ENCODE peak calls at places on chromosomes 6 and 20, in five cellular contexts. One of them, this sample, is unnamed.

GRCh38 chr6:132391391-132392291 is 9.6 kb downstream of the MOXD1 start:
- DNase-seq in endodermal cell: no peak
- DNase-seq in cardiac fibroblast: peak
- DNase-seq in CD8-positive, alpha-beta T cell: no peak
- DNase-seq in right lobe of liver: no peak
- DNase-seq in this sample: peak

GRCh38 chr6:145502417-145502816 is 232.9 kb downstream of the EPM2A start:
- DNase-seq in endodermal cell: no peak
- DNase-seq in right lobe of liver: no peak
- DNase-seq in CD8-positive, alpha-beta T cell: no peak
- DNase-seq in cardiac fibroblast: peak
- DNase-seq in this sample: no peak

GRCh38 chr20:38460040-38460623 is 12.5 kb upstream of the RALGAPB start:
- DNase-seq in CD8-positive, alpha-beta T cell: no peak
- DNase-seq in right lobe of liver: no peak
- DNase-seq in endodermal cell: no peak
- DNase-seq in cardiac fibroblast: peak
- DNase-seq in this sample: peak

GRCh38 chr6:114085206-114085605 is 114.3 kb upstream of the HDAC2 start:
- DNase-seq in endodermal cell: no peak
- DNase-seq in right lobe of liver: no peak
- DNase-seq in cardiac fibroblast: no peak
- DNase-seq in CD8-positive, alpha-beta T cell: no peak
- DNase-seq in this sample: no peak

GRCh38 chr20:57967364-57967763 is 257.5 kb upstream of the PMEPA1 start:
- DNase-seq in right lobe of liver: no peak
- DNase-seq in CD8-positive, alpha-beta T cell: no peak
- DNase-seq in endodermal cell: no peak
- DNase-seq in cardiac fibroblast: no peak
- DNase-seq in this sample: no peak

GRCh38 chr6:47174502-47175023 is 132.4 kb upstream of the ADGRF1 start:
- DNase-seq in cardiac fibroblast: no peak
- DNase-seq in endodermal cell: no peak
- DNase-seq in CD8-positive, alpha-beta T cell: no peak
- DNase-seq in right lobe of liver: no peak
- DNase-seq in this sample: no peak

GRCh38 chr6:137265574-137265973 is 46.4 kb upstream of the IFNGR1 start:
- DNase-seq in right lobe of liver: no peak
- DNase-seq in endodermal cell: no peak
- DNase-seq in CD8-positive, alpha-beta T cell: no peak
- DNase-seq in cardiac fibroblast: no peak
- DNase-seq in this sample: no peak

GRCh38 chr6:129759851-129760595 is 50.0 kb upstream of the ARHGAP18 start:
- DNase-seq in right lobe of liver: no peak
- DNase-seq in endodermal cell: no peak
- DNase-seq in cardiac fibroblast: no peak
- DNase-seq in CD8-positive, alpha-beta T cell: no peak
- DNase-seq in this sample: no peak

GRCh38 chr6:55182016-55182650 is 7.8 kb downstream of the HCRTR2 start:
- DNase-seq in cardiac fibroblast: no peak
- DNase-seq in right lobe of liver: no peak
- DNase-seq in CD8-positive, alpha-beta T cell: no peak
- DNase-seq in endodermal cell: no peak
- DNase-seq in this sample: peak

GRCh38 chr20:45044084-45044573 is 56.8 kb downstream of the KCNS1 start:
- DNase-seq in endodermal cell: peak
- DNase-seq in right lobe of liver: no peak
- DNase-seq in cardiac fibroblast: peak
- DNase-seq in CD8-positive, alpha-beta T cell: peak
- DNase-seq in this sample: peak

GRCh38 chr6:37280162-37280895 is 22.4 kb upstream of the TMEM217 start:
- DNase-seq in right lobe of liver: no peak
- DNase-seq in endodermal cell: no peak
- DNase-seq in CD8-positive, alpha-beta T cell: no peak
- DNase-seq in cardiac fibroblast: no peak
- DNase-seq in this sample: no peak

GRCh38 chr6:111530777-111531176 is 47.8 kb upstream of the REV3L start:
- DNase-seq in CD8-positive, alpha-beta T cell: no peak
- DNase-seq in right lobe of liver: no peak
- DNase-seq in cardiac fibroblast: no peak
- DNase-seq in endodermal cell: no peak
- DNase-seq in this sample: no peak

GRCh38 chr6:36418558-36418957 is 24.1 kb downstream of the PXT1 start:
- DNase-seq in cardiac fibroblast: no peak
- DNase-seq in CD8-positive, alpha-beta T cell: no peak
- DNase-seq in endodermal cell: no peak
- DNase-seq in right lobe of liver: no peak
- DNase-seq in this sample: no peak

GRCh38 chr20:50580016-50580747 is 70.0 kb downstream of the PTPN1 start:
- DNase-seq in right lobe of liver: peak
- DNase-seq in CD8-positive, alpha-beta T cell: peak
- DNase-seq in endodermal cell: peak
- DNase-seq in cardiac fibroblast: peak
- DNase-seq in this sample: peak

GRCh38 chr6:105607624-105608392 is 204.9 kb upstream of the PREP start:
- DNase-seq in CD8-positive, alpha-beta T cell: no peak
- DNase-seq in cardiac fibroblast: no peak
- DNase-seq in endodermal cell: no peak
- DNase-seq in right lobe of liver: no peak
- DNase-seq in this sample: no peak

GRCh38 chr20:5039255-5039657 is 37.9 kb upstream of the SLC23A2 start:
- DNase-seq in cardiac fibroblast: no peak
- DNase-seq in endodermal cell: no peak
- DNase-seq in CD8-positive, alpha-beta T cell: peak
- DNase-seq in right lobe of liver: no peak
- DNase-seq in this sample: no peak

GRCh38 chr6:148494226-148494625 is 151.6 kb downstream of the SASH1 start:
- DNase-seq in CD8-positive, alpha-beta T cell: no peak
- DNase-seq in right lobe of liver: no peak
- DNase-seq in endodermal cell: no peak
- DNase-seq in cardiac fibroblast: peak
- DNase-seq in this sample: no peak

GRCh38 chr6:155040946-155041345 is 45.8 kb downstream of the TIAM2 start:
- DNase-seq in endodermal cell: no peak
- DNase-seq in right lobe of liver: no peak
- DNase-seq in cardiac fibroblast: no peak
- DNase-seq in CD8-positive, alpha-beta T cell: no peak
- DNase-seq in this sample: no peak

GRCh38 chr6:104908031-104908430 is 48.3 kb upstream of the HACE1 start:
- DNase-seq in CD8-positive, alpha-beta T cell: no peak
- DNase-seq in cardiac fibroblast: no peak
- DNase-seq in right lobe of liver: no peak
- DNase-seq in endodermal cell: no peak
- DNase-seq in this sample: peak

GRCh38 chr6:28167926-28168325 is 26.2 kb downstream of the ZKSCAN8 start:
- DNase-seq in cardiac fibroblast: no peak
- DNase-seq in CD8-positive, alpha-beta T cell: no peak
- DNase-seq in endodermal cell: no peak
- DNase-seq in right lobe of liver: no peak
- DNase-seq in this sample: no peak

GRCh38 chr6:137370871-137371633 is 123.1 kb downstream of the OLIG3 start:
- DNase-seq in cardiac fibroblast: no peak
- DNase-seq in right lobe of liver: no peak
- DNase-seq in CD8-positive, alpha-beta T cell: no peak
- DNase-seq in endodermal cell: no peak
- DNase-seq in this sample: no peak

GRCh38 chr20:61178431-61179080 is 73.5 kb upstream of the CDH4 start:
- DNase-seq in right lobe of liver: no peak
- DNase-seq in endodermal cell: no peak
- DNase-seq in cardiac fibroblast: no peak
- DNase-seq in CD8-positive, alpha-beta T cell: no peak
- DNase-seq in this sample: no peak

GRCh38 chr6:113842165-113842564 is 15.0 kb upstream of the MARCKS start:
- DNase-seq in CD8-positive, alpha-beta T cell: no peak
- DNase-seq in endodermal cell: no peak
- DNase-seq in right lobe of liver: no peak
- DNase-seq in cardiac fibroblast: peak
- DNase-seq in this sample: no peak

GRCh38 chr6:11030904-11031303 is 13.2 kb downstream of the ELOVL2 start:
- DNase-seq in CD8-positive, alpha-beta T cell: no peak
- DNase-seq in cardiac fibroblast: no peak
- DNase-seq in right lobe of liver: no peak
- DNase-seq in endodermal cell: no peak
- DNase-seq in this sample: no peak

DNA sequence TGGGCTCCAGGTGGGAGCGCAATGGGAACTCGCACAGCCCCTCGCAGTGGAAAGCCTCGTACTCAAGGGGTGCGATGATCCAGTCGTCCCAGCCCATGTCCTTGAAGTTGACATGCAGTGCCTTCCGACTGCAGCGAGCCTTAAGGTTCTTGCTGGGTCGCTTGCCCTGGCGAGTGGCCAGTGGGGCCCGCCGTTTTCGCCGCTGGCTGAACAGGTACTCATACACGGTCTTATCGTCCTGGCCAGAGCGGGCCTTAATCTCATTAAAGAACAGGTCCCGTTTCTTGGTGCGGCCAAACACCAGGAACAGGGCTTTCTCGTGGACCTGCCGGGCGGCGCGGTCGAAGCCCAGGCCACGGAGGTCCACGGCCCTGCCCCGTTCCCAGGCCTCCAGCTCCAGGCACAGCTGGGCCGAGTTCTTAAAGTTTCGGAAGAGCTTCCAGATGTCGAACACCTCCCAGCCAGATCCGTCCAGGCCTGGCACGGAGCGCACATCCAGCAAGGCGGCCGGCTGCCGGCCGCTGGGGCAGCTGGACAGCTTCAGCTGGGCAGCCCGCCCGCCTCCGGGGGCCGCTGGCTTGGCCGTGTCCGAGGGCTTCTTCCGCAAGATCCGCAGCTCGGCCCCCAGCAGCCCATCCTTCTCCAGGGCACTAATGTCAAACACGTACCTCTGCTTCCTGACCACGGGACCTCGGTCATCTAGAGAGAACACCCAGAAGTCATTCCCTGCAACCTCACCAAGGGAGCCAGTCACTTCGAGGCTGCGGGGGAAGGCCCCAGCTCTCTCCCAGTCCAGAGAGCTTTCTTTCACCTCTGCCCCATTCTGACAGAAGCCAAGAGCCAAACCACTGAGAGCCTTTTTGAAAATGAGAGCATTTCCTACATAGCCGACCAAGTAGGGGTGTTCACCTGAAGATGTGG is 3.7 kb downstream of the GDF5 start:
- DNase-seq in endodermal cell: no peak
- DNase-seq in cardiac fibroblast: peak
- DNase-seq in right lobe of liver: no peak
- DNase-seq in CD8-positive, alpha-beta T cell: no peak
- DNase-seq in this sample: no peak
- H3K4me3 ChIP-seq in endodermal cell: no peak
- H3K4me3 ChIP-seq in cardiac fibroblast: no peak
- H3K4me3 ChIP-seq in right lobe of liver: no peak
- H3K4me3 ChIP-seq in CD8-positive, alpha-beta T cell: no peak
- H3K4me3 ChIP-seq in this sample: no peak

GRCh38 chr6:108294297-108294786 is 512 bp upstream of the AFG1L start:
- DNase-seq in endodermal cell: no peak
- DNase-seq in CD8-positive, alpha-beta T cell: no peak
- DNase-seq in right lobe of liver: no peak
- DNase-seq in cardiac fibroblast: no peak
- DNase-seq in this sample: no peak

GRCh38 chr6:108294787-108295625 is at the start of gene AFG1L:
- DNase-seq in CD8-positive, alpha-beta T cell: peak
- DNase-seq in right lobe of liver: peak
- DNase-seq in cardiac fibroblast: peak
- DNase-seq in endodermal cell: peak
- DNase-seq in this sample: peak

GRCh38 chr6:108293527-108294296 is 1.1 kb upstream of the AFG1L start:
- DNase-seq in cardiac fibroblast: no peak
- DNase-seq in CD8-positive, alpha-beta T cell: no peak
- DNase-seq in right lobe of liver: peak
- DNase-seq in endodermal cell: peak
- DNase-seq in this sample: no peak

DNA sequence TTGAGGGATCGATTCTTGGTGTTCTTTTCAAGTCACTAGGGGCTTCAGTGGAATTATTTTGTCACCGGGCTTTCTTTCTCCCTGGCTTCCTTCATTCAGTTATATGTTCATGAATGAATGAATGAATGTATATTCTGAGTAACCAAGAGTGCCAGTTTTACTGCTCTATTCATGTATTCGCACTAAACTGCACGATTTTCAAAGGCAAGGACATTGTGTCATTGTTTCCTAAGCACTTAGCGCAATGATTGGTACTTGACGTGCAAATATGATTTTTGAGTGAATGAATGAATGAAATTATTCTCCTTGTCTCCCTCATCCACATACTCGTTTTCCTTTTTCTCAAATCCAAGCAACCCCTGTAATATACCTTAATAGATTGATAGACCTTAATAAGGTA is 822 bp downstream of the AFG1L start:
- DNase-seq in endodermal cell: no peak
- DNase-seq in right lobe of liver: no peak
- DNase-seq in CD8-positive, alpha-beta T cell: no peak
- DNase-seq in cardiac fibroblast: no peak
- DNase-seq in this sample: no peak
- H3K4me3 ChIP-seq in endodermal cell: peak
- H3K4me3 ChIP-seq in right lobe of liver: peak
- H3K4me3 ChIP-seq in CD8-positive, alpha-beta T cell: peak
- H3K4me3 ChIP-seq in cardiac fibroblast: peak
- H3K4me3 ChIP-seq in this sample: peak

DNA sequence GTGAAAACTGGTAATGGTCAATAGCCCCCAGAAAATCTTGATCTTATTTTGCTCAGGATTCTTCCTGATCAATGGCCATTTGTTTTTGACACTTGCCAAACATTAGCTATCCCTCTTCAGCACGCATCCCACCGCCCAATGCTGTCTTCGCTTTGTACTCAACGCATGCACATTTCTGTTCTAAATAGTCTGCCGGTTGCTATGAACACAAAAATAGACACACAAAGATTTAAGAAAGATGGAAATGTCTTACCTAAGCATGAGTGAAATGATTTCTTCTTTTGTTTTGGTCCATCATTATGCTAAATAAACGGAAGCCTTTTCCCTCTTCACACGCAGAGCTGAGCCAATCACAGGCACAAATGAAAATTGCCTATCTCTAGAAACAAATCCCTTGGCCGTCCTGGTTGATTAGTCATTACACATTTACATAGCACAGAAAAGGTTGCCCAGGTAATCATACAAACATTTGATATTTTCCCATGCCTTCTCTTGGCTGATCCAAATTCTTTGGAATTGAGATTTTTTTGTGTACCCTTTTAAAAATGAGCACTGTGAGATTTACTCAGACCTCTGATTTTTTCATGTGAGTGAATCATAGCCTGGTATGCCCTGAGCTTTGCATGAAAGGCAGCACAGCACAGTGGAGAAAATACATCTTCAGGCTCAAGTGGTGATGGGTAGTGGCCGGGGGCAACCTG is 70.5 kb upstream of the FAM184A start:
- DNase-seq in cardiac fibroblast: peak
- DNase-seq in endodermal cell: no peak
- DNase-seq in CD8-positive, alpha-beta T cell: no peak
- DNase-seq in right lobe of liver: no peak
- DNase-seq in this sample: no peak
- H3K4me3 ChIP-seq in cardiac fibroblast: no peak
- H3K4me3 ChIP-seq in endodermal cell: no peak
- H3K4me3 ChIP-seq in CD8-positive, alpha-beta T cell: no peak
- H3K4me3 ChIP-seq in right lobe of liver: no peak
- H3K4me3 ChIP-seq in this sample: no peak

GRCh38 chr6:78851156-78851555 is 16.2 kb upstream of the IRAK1BP1 start:
- DNase-seq in right lobe of liver: no peak
- DNase-seq in CD8-positive, alpha-beta T cell: no peak
- DNase-seq in cardiac fibroblast: no peak
- DNase-seq in endodermal cell: no peak
- DNase-seq in this sample: no peak

GRCh38 chr6:78850621-78851020 is 16.7 kb upstream of the IRAK1BP1 start:
- DNase-seq in endodermal cell: no peak
- DNase-seq in CD8-positive, alpha-beta T cell: no peak
- DNase-seq in right lobe of liver: no peak
- DNase-seq in cardiac fibroblast: no peak
- DNase-seq in this sample: no peak

GRCh38 chr6:78854501-78854900 is 12.8 kb upstream of the IRAK1BP1 start:
- DNase-seq in right lobe of liver: no peak
- DNase-seq in cardiac fibroblast: no peak
- DNase-seq in CD8-positive, alpha-beta T cell: no peak
- DNase-seq in endodermal cell: no peak
- DNase-seq in this sample: no peak
- H3K4me3 ChIP-seq in right lobe of liver: no peak
- H3K4me3 ChIP-seq in cardiac fibroblast: no peak
- H3K4me3 ChIP-seq in CD8-positive, alpha-beta T cell: no peak
- H3K4me3 ChIP-seq in endodermal cell: no peak
- H3K4me3 ChIP-seq in this sample: no peak